ENCODE peak calls at places on chromosomes 13 and 19, in eight cellular contexts. E is PC-3, A is Peyer's patch, D is thyroid gland, M is PC-9, K is lower lobe of right lung, X is gastrocnemius medialis, O is spleen. U is an unnamed sample.

GRCh38 chr19:37333457-37333856 is 37.4 kb upstream of the ZNF527 start:
- DNase-seq in E (peak), A (no peak), D (no peak), M (no peak), K (no peak), X (no peak), O (no peak), U (no peak)

GRCh38 chr13:52925775-52926285 is 77.4 kb upstream of the PCDH8 start:
- DNase-seq in E (no peak), A (no peak), D (no peak), M (no peak), K (no peak), X (no peak), O (no peak), U (peak)

GRCh38 chr13:50149932-50150331 is 134.7 kb downstream of the KCNRG start:
- DNase-seq in E (no peak), A (no peak), D (peak), M (no peak), K (no peak), X (no peak), O (no peak), U (no peak)

GRCh38 chr13:53783466-53783865 is 754.9 kb downstream of the OLFM4 start:
- DNase-seq in E (no peak), A (no peak), D (no peak), M (no peak), K (no peak), X (no peak), O (peak), U (no peak)

GRCh38 chr19:48928164-48929005 is 5.1 kb upstream of the DHDH start:
- DNase-seq in E (peak), A (no peak), D (no peak), M (no peak), K (peak), X (no peak), O (no peak), U (peak)

GRCh38 chr13:113220877-113221276 is 11.5 kb downstream of the CUL4A start:
- DNase-seq in E (no peak), A (no peak), D (no peak), M (no peak), K (no peak), X (no peak), O (peak), U (no peak)

GRCh38 chr13:59441596-59442280 is 722.0 kb downstream of the DIAPH3 start:
- DNase-seq in E (no peak), A (no peak), D (no peak), M (no peak), K (no peak), X (no peak), O (no peak), U (no peak)

GRCh38 chr19:14197882-14198281 is 8.1 kb downstream of the ADGRL1 start:
- DNase-seq in E (no peak), A (no peak), D (no peak), M (no peak), K (no peak), X (no peak), O (no peak), U (no peak)

GRCh38 chr13:43293561-43293960 is 270.2 kb downstream of the DNAJC15 start:
- DNase-seq in E (no peak), A (no peak), D (no peak), M (no peak), K (no peak), X (no peak), O (no peak), U (no peak)

GRCh38 chr19:45250216-45250831 is 747 bp upstream of the MARK4 start:
- DNase-seq in E (no peak), A (no peak), D (no peak), M (peak), K (no peak), X (no peak), O (peak), U (peak)

GRCh38 chr19:28880735-28881401 is 332.1 kb downstream of the UQCRFS1 start:
- DNase-seq in E (no peak), A (no peak), D (no peak), M (no peak), K (no peak), X (no peak), O (no peak), U (no peak)

GRCh38 chr13:54383604-54384003 is 1355.0 kb downstream of the OLFM4 start:
- DNase-seq in E (no peak), A (no peak), D (no peak), M (no peak), K (no peak), X (no peak), O (no peak), U (no peak)

GRCh38 chr19:40392894-40393517 is 3.0 kb upstream of the HIPK4 start:
- DNase-seq in E (peak), A (no peak), D (peak), M (peak), K (peak), X (no peak), O (no peak), U (no peak)

GRCh38 chr19:1171755-1172352 is 2.2 kb downstream of the SBNO2 start:
- DNase-seq in E (peak), A (no peak), D (peak), M (no peak), K (peak), X (no peak), O (peak), U (no peak)

GRCh38 chr19:42655748-42656147 is 61.0 kb upstream of the CEACAM8 start:
- DNase-seq in E (no peak), A (no peak), D (no peak), M (no peak), K (no peak), X (no peak), O (no peak), U (no peak)

GRCh38 chr19:55310498-55310897 is 14.6 kb downstream of the TMEM150B start:
- DNase-seq in E (no peak), A (no peak), D (no peak), M (no peak), K (no peak), X (no peak), O (no peak), U (no peak)

GRCh38 chr19:10603084-10603872 is 16.2 kb upstream of the AP1M2 start:
- DNase-seq in E (no peak), A (peak), D (peak), M (peak), K (peak), X (no peak), O (peak), U (no peak)

GRCh38 chr19:55369651-55370304 is 485 bp downstream of the IL11 start:
- DNase-seq in E (peak), A (no peak), D (no peak), M (peak), K (peak), X (no peak), O (no peak), U (no peak)

GRCh38 chr19:37346091-37346490 is 24.8 kb upstream of the ZNF527 start:
- DNase-seq in E (no peak), A (no peak), D (no peak), M (no peak), K (no peak), X (no peak), O (no peak), U (no peak)

GRCh38 chr13:80923907-80924306 is 583.0 kb upstream of the SPRY2 start:
- DNase-seq in E (no peak), A (no peak), D (no peak), M (no peak), K (no peak), X (no peak), O (no peak), U (no peak)

GRCh38 chr13:109785892-109786450 is 412 bp downstream of the IRS2 start:
- DNase-seq in E (no peak), A (no peak), D (no peak), M (peak), K (peak), X (no peak), O (no peak), U (no peak)

GRCh38 chr13:25860862-25861261 is 191.0 kb downstream of the SHISA2 start:
- DNase-seq in E (peak), A (no peak), D (no peak), M (no peak), K (no peak), X (no peak), O (no peak), U (no peak)

GRCh38 chr13:27266937-27267336 is 3.7 kb upstream of the RASL11A start:
- DNase-seq in E (no peak), A (no peak), D (no peak), M (no peak), K (no peak), X (no peak), O (no peak), U (no peak)
- H3K27ac ChIP-seq in E (no peak), A (peak), D (no peak), M (no peak), K (peak), X (no peak), O (peak), U (no peak)

DNA sequence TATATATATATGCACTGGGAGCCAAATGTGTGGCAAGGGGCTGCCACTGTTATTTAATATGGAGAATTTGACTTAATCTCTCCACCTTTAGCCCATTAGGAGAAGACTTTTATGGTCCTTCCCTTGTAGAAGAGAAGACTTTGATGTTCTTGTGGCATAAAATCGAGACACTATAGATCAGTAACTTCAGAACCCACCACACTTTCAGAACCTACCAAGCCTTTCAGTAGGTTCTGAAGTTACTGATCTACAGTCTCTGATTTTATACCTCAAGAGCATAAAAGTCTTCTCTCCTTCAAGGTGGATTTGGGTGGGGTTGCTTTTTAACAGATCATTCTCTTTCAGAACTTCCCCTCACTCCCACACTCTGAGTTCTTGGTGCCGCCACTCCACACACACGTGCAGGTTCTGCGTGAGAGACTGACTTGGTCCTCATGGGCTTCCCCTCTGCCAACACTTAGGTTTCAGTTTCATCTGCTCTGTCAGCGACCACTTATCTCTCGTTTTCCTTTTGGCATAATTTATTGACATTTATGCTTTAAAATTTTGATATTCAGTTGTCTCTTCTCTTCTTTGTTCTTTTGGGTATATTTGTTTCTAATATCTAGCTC is 213.4 kb upstream of the PCDH17 start:
- DNase-seq in E (no peak), A (no peak), D (no peak), M (no peak), K (no peak), X (no peak), O (no peak), U (no peak)
- H3K27ac ChIP-seq in E (no peak), A (no peak), D (no peak), M (no peak), K (no peak), X (no peak), O (no peak), U (no peak)

GRCh38 chr19:3776479-3777040 is 4.5 kb upstream of the RAX2 start:
- DNase-seq in E (no peak), A (no peak), D (no peak), M (no peak), K (no peak), X (no peak), O (no peak), U (no peak)

GRCh38 chr19:3778104-3778867 is 6.3 kb upstream of the RAX2 start:
- DNase-seq in E (no peak), A (no peak), D (no peak), M (no peak), K (no peak), X (no peak), O (no peak), U (no peak)

GRCh38 chr19:3780786-3781304 is 5.3 kb downstream of the MATK start:
- DNase-seq in E (peak), A (no peak), D (no peak), M (no peak), K (no peak), X (no peak), O (no peak), U (no peak)

GRCh38 chr19:3781603-3782002 is 4.6 kb downstream of the MATK start:
- DNase-seq in E (no peak), A (no peak), D (no peak), M (no peak), K (no peak), X (no peak), O (no peak), U (no peak)

GRCh38 chr19:3778899-3779723 is 7.1 kb downstream of the MATK start:
- DNase-seq in E (no peak), A (no peak), D (no peak), M (no peak), K (no peak), X (no peak), O (no peak), U (no peak)
- H3K27ac ChIP-seq in E (no peak), A (no peak), D (no peak), M (no peak), K (no peak), X (no peak), O (no peak), U (no peak)

GRCh38 chr13:40653558-40654318 is 12.7 kb downstream of the FOXO1 start:
- DNase-seq in E (no peak), A (no peak), D (no peak), M (no peak), K (no peak), X (no peak), O (no peak), U (no peak)
- H3K27ac ChIP-seq in E (no peak), A (no peak), D (no peak), M (no peak), K (no peak), X (peak), O (peak), U (no peak)

GRCh38 chr13:42048625-42049453 is at the start of gene DGKH:
- DNase-seq in E (peak), A (peak), D (peak), M (peak), K (peak), X (peak), O (peak), U (no peak)

GRCh38 chr13:42046448-42046847 is 2.0 kb upstream of the DGKH start:
- DNase-seq in E (no peak), A (no peak), D (no peak), M (no peak), K (no peak), X (no peak), O (no peak), U (no peak)

GRCh38 chr13:42048323-42048624 is 174 bp upstream of the DGKH start:
- DNase-seq in E (no peak), A (no peak), D (no peak), M (peak), K (no peak), X (no peak), O (no peak), U (no peak)

GRCh38 chr13:42047561-42048322 is 706 bp upstream of the DGKH start:
- DNase-seq in E (peak), A (no peak), D (peak), M (peak), K (peak), X (no peak), O (peak), U (no peak)

GRCh38 chr13:42049454-42049780 is 969 bp downstream of the DGKH start:
- DNase-seq in E (no peak), A (no peak), D (no peak), M (no peak), K (no peak), X (no peak), O (no peak), U (no peak)
- H3K27ac ChIP-seq in E (peak), A (peak), D (peak), M (peak), K (peak), X (peak), O (peak), U (no peak)

GRCh38 chr19:2807379-2808128 is 12.1 kb upstream of the ZNF554 start:
- DNase-seq in E (no peak), A (no peak), D (no peak), M (no peak), K (no peak), X (no peak), O (no peak), U (no peak)
- H3K27ac ChIP-seq in E (no peak), A (no peak), D (no peak), M (no peak), K (no peak), X (no peak), O (no peak), U (no peak)

GRCh38 chr13:30745917-30746686 is 10.8 kb downstream of the ALOX5AP start:
- DNase-seq in E (no peak), A (no peak), D (no peak), M (no peak), K (no peak), X (no peak), O (no peak), U (no peak)

GRCh38 chr13:30744056-30744684 is 8.8 kb downstream of the ALOX5AP start:
- DNase-seq in E (peak), A (peak), D (no peak), M (peak), K (peak), X (no peak), O (peak), U (no peak)

GRCh38 chr13:30742896-30743295 is 7.6 kb downstream of the ALOX5AP start:
- DNase-seq in E (no peak), A (no peak), D (no peak), M (no peak), K (no peak), X (no peak), O (no peak), U (no peak)

GRCh38 chr13:30743319-30744055 is 8.1 kb downstream of the ALOX5AP start:
- DNase-seq in E (peak), A (no peak), D (no peak), M (peak), K (no peak), X (peak), O (no peak), U (peak)

GRCh38 chr13:30744686-30745085 is 9.3 kb downstream of the ALOX5AP start:
- DNase-seq in E (no peak), A (no peak), D (no peak), M (no peak), K (no peak), X (no peak), O (no peak), U (no peak)
- H3K27ac ChIP-seq in E (no peak), A (peak), D (no peak), M (no peak), K (peak), X (no peak), O (peak), U (no peak)

GRCh38 chr13:27383104-27383921 is 41.1 kb upstream of the GTF3A start:
- DNase-seq in E (no peak), A (no peak), D (no peak), M (no peak), K (no peak), X (no peak), O (no peak), U (no peak)

GRCh38 chr13:27375686-27376326 is 48.6 kb upstream of the GTF3A start:
- DNase-seq in E (peak), A (peak), D (peak), M (peak), K (peak), X (no peak), O (no peak), U (no peak)

GRCh38 chr13:27381601-27382000 is 42.8 kb upstream of the GTF3A start:
- DNase-seq in E (no peak), A (no peak), D (no peak), M (no peak), K (no peak), X (no peak), O (no peak), U (no peak)

GRCh38 chr13:27379694-27380596 is 44.5 kb upstream of the GTF3A start:
- DNase-seq in E (peak), A (peak), D (peak), M (peak), K (no peak), X (no peak), O (no peak), U (no peak)

DNA sequence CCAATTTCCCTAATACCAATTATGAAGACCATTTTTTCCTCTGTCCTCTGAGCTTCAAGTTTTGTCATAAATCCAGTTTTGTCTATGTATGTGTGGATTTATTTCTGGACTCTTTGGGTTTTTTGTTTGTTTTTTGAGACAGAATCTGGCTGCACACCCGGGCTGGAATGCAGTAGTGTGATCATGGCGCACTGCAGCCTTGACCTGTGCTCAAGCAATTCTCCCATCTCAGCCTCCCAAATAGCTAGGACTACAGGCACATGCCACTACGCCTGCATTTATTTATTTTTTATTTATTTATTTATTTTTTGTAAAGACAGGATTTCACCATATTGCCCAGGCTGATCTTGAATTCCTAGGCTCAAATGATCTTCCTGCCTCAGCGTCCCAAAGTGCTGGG is 45.3 kb upstream of the GTF3A start:
- DNase-seq in E (no peak), A (no peak), D (no peak), M (no peak), K (no peak), X (no peak), O (no peak), U (no peak)
- H3K27ac ChIP-seq in E (no peak), A (no peak), D (no peak), M (no peak), K (no peak), X (no peak), O (no peak), U (no peak)

GRCh38 chr13:99061411-99061810 is 83.5 kb upstream of the DOCK9 start:
- DNase-seq in E (no peak), A (no peak), D (no peak), M (no peak), K (no peak), X (no peak), O (no peak), U (no peak)

GRCh38 chr13:99064624-99065249 is 86.9 kb upstream of the DOCK9 start:
- DNase-seq in E (no peak), A (no peak), D (peak), M (no peak), K (no peak), X (no peak), O (no peak), U (no peak)

GRCh38 chr13:99062593-99062992 is 84.7 kb upstream of the DOCK9 start:
- DNase-seq in E (peak), A (no peak), D (peak), M (no peak), K (no peak), X (no peak), O (no peak), U (no peak)

GRCh38 chr13:99063952-99064351 is 86.1 kb upstream of the DOCK9 start:
- DNase-seq in E (no peak), A (no peak), D (no peak), M (no peak), K (no peak), X (no peak), O (no peak), U (no peak)

GRCh38 chr13:99063178-99063577 is 85.3 kb upstream of the DOCK9 start:
- DNase-seq in E (no peak), A (no peak), D (no peak), M (no peak), K (no peak), X (no peak), O (no peak), U (no peak)
- H3K27ac ChIP-seq in E (peak), A (peak), D (peak), M (no peak), K (peak), X (peak), O (peak), U (peak)

U was measured in epithelial cell of prostate.